ENCODE peak calls at places on chromosomes 7 and 10, in seven cellular contexts. O is cardiac muscle cell, X is tibial nerve, C is left ventricle myocardium inferior, V is IMR-90, W is transverse colon, I is heart left ventricle. D is an unnamed sample.

GRCh38 chr7:117875566-117875965 is 2.3 kb upstream of the CTTNBP2 start:
- DNase-seq in O (no peak), X (no peak), C (no peak), V (peak; percentile 28), W (no peak), I (no peak), D (no peak)

GRCh38 chr7:156209087-156209486 is 396.8 kb upstream of the SHH start:
- DNase-seq in O (no peak), X (no peak), C (no peak), V (no peak), W (no peak), I (no peak), D (no peak)

GRCh38 chr7:54773472-54774399 is 14.7 kb upstream of the SEC61G start:
- DNase-seq in O (peak; percentile 89), X (peak; percentile 72), C (peak; percentile 78), V (peak; percentile 84), W (peak; percentile 89), I (peak; percentile 84), D (peak; percentile 89)

GRCh38 chr7:70178206-70178605 is 579.9 kb downstream of the AUTS2 start:
- DNase-seq in O (no peak), X (no peak), C (no peak), V (no peak), W (no peak), I (no peak), D (no peak)

GRCh38 chr7:90693939-90694338 is 97.8 kb downstream of the CDK14 start:
- DNase-seq in O (no peak), X (no peak), C (no peak), V (no peak), W (no peak), I (no peak), D (no peak)

GRCh38 chr7:17131983-17132655 is 166.3 kb upstream of the AHR start:
- DNase-seq in O (no peak), X (no peak), C (no peak), V (no peak), W (no peak), I (no peak), D (no peak)

GRCh38 chr7:28503396-28503795 is 91.1 kb downstream of the CREB5 start:
- DNase-seq in O (no peak), X (no peak), C (no peak), V (peak; percentile 24), W (no peak), I (no peak), D (no peak)

GRCh38 chr10:116240551-116240950 is 32.5 kb downstream of the GFRA1 start:
- DNase-seq in O (no peak), X (no peak), C (no peak), V (no peak), W (no peak), I (no peak), D (no peak)

GRCh38 chr10:77452952-77453564 is 184.6 kb downstream of the KCNMA1 start:
- DNase-seq in O (no peak), X (no peak), C (no peak), V (no peak), W (no peak), I (no peak), D (no peak)

GRCh38 chr10:77457266-77457665 is 180.3 kb downstream of the KCNMA1 start:
- DNase-seq in O (no peak), X (no peak), C (no peak), V (no peak), W (no peak), I (no peak), D (no peak)

GRCh38 chr10:77455538-77455937 is 182.1 kb downstream of the KCNMA1 start:
- DNase-seq in O (no peak), X (no peak), C (no peak), V (peak; percentile 43), W (no peak), I (no peak), D (no peak)

GRCh38 chr10:77458986-77459590 is 178.5 kb downstream of the KCNMA1 start:
- DNase-seq in O (peak; percentile 7), X (no peak), C (no peak), V (peak; percentile 49), W (no peak), I (no peak), D (no peak)

DNA sequence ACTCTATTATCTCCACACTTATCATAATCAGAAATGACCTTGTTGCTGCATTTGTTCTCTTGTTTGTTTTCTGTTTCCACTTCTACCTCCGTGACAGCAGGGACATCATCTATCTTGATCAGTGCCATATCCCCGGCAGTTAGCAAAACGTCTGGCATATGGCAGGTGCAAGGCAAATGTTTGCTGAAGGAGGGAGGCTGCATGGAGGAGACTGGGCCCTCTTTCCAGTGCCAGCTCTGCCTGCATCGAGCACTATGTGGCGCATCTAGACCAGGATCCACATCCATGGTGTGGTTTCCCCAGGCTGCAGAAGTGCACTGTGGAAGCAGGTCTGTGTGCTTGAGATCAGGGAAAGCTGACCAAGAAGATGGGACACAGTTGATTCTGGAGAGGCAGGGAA is 181.2 kb downstream of the KCNMA1 start:
- DNase-seq in O (no peak), X (no peak), C (no peak), V (peak; percentile 7), W (peak; percentile 48), I (no peak), D (no peak)
- TF ChIP-seq CTCF in O (no peak), X (no peak), C (no peak), V (no peak), W (peak; percentile 32), I (no peak), D (no peak)

GRCh38 chr10:102632394-102633062 is 11.8 kb upstream of the TRIM8 start:
- DNase-seq in O (peak; percentile 89), X (no peak), C (no peak), V (peak; percentile 52), W (no peak), I (peak; percentile 57), D (peak; percentile 30)
- H3K4me1 ChIP-seq in O (peaks cover 67% of the 10 kb centered on the region), X (peaks cover 49% of the 10 kb centered on the region), C (peaks cover 78% of the 10 kb centered on the region), V (peaks cover 70% of the 10 kb centered on the region), W (peaks cover 36% of the 10 kb centered on the region), I (peaks cover 32% of the 10 kb centered on the region), D (peaks cover 50% of the 10 kb centered on the region)

DNA sequence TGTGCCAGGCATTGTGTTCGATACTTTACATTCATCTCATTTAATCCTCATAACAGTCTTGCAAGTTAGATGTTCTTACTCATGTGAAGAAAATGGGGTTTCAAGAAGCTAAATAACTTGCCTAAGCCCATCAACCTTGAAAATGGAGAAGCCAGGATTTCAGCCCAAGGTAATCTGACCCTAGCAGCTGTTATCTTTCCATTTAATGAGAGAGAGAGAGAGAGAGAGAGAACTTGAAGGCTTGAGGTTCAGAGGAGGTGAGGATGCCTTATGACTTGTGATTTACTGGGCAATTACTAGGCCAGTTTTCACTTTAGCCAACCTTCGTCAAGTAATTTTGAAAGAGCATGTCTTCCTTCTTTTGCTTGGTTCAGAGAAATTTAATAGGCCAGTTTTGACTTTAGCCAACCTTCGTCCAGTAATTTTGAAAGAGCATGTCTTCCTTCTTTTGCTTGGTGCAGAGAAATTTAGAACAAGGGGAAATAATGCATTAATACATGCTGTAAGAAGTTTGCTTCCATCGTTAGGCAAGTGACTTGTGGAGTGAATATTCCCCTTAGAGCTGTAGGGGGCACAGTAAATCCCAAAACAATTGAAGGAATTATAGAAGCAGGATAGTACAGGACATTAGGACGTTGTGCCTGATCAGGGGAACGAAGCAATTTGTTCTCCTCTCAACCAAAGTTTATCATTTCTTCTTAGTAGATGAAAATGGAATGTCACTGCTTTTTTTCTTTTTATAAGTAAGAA is 143.0 kb upstream of the BMPER start:
- DNase-seq in O (no peak), X (no peak), C (no peak), V (no peak), W (no peak), I (no peak), D (no peak)
- TF ChIP-seq CTCF in O (no peak), X (no peak), C (no peak), V (no peak), W (no peak), I (no peak), D (no peak)

GRCh38 chr10:5506751-5507648 is 7.6 kb upstream of the CALML5 start:
- DNase-seq in O (no peak), X (no peak), C (no peak), V (no peak), W (peak; percentile 7), I (no peak), D (peak; percentile 4)
- H3K4me1 ChIP-seq in O (no peaks in the 10 kb centered on the region), X (no peaks in the 10 kb centered on the region), C (no peaks in the 10 kb centered on the region), V (no peaks in the 10 kb centered on the region), W (no peaks in the 10 kb centered on the region), I (no peaks in the 10 kb centered on the region), D (no peaks in the 10 kb centered on the region)

DNA sequence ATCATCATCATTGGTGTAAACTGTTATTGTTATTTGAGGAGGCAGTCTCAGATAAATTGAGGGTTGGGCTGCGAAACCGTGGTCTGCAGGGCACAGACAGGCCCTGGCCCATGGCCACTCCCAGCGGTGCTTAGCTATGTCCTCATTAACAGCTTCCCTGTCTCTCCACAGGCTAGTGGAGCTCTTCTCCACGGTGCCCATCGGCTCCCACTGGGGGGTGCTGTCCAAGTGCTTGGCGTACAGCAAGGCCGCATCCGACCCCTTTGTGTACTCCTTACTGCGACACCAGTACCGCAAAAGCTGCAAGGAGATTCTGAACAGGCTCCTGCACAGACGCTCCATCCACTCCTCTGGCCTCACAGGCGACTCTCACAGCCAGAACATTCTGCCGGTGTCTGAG is 21.6 kb downstream of the GPR26 start:
- DNase-seq in O (no peak), X (no peak), C (no peak), V (no peak), W (no peak), I (no peak), D (no peak)
- TF ChIP-seq CTCF in O (no peak), X (no peak), C (no peak), V (no peak), W (no peak), I (no peak), D (no peak)

GRCh38 chr7:43648725-43649406 is 66.0 kb downstream of the STK17A start:
- DNase-seq in O (peak; percentile 74), X (no peak), C (no peak), V (peak; percentile 85), W (peak; percentile 68), I (no peak), D (no peak)
- H3K4me1 ChIP-seq in O (peaks cover 23% of the 10 kb centered on the region), X (peaks cover 74% of the 10 kb centered on the region), C (peaks cover 75% of the 10 kb centered on the region), V (peaks cover 42% of the 10 kb centered on the region), W (peaks cover 32% of the 10 kb centered on the region), I (peaks cover 51% of the 10 kb centered on the region), D (peaks cover 54% of the 10 kb centered on the region)